ENCODE peak calls at places on chromosomes 7 and 10, in four cellular contexts. B is RWPE1, E is adrenal gland, Z is endothelial cell. D is an unnamed sample.
A peak's percentile ranks its signal among the peaks of the same experiment; 100 is the strongest.

GRCh38 chr10:118439824-118440223 is 97.7 kb upstream of the FAM204A start:
- DNase-seq in E (no peak), B (no peak), Z (no peak), D (no peak)

GRCh38 chr7:2560175-2560695 is 1.5 kb downstream of the IQCE start:
- DNase-seq in Z (no peak), B (peak; percentile 4), E (no peak), D (no peak)

GRCh38 chr7:92205987-92206386 is 27.0 kb upstream of the LRRD1 start:
- DNase-seq in B (no peak), Z (no peak), E (no peak), D (no peak)

GRCh38 chr7:38229386-38229785 is 44.0 kb downstream of the TARP start:
- DNase-seq in B (no peak), Z (no peak), E (no peak), D (no peak)

GRCh38 chr7:141646826-141647480 is 55.0 kb downstream of the DENND11 start:
- DNase-seq in B (no peak), Z (no peak), E (no peak), D (no peak)

GRCh38 chr10:113000876-113001598 is 51.0 kb downstream of the TCF7L2 start:
- DNase-seq in B (peak; percentile 82), Z (no peak), E (no peak), D (no peak)

GRCh38 chr7:2099036-2099957 is 133.4 kb downstream of the MAD1L1 start:
- DNase-seq in Z (no peak), B (no peak), E (no peak), D (no peak)

GRCh38 chr10:112847778-112848177 is 102.3 kb upstream of the TCF7L2 start:
- DNase-seq in E (no peak), Z (no peak), B (no peak), D (no peak)

GRCh38 chr7:2269468-2270460 is 27.7 kb downstream of the NUDT1 start:
- DNase-seq in B (no peak), E (no peak), Z (no peak), D (no peak)

GRCh38 chr7:92976931-92977330 is 140.6 kb upstream of the CDK6 start:
- DNase-seq in E (no peak), B (no peak), Z (no peak), D (no peak)

GRCh38 chr10:102758226-102758932 is 14.6 kb downstream of the WBP1L start:
- DNase-seq in Z (no peak), E (no peak), B (no peak), D (no peak)

GRCh38 chr10:100743626-100744135 is 1.7 kb upstream of the PAX2 start:
- DNase-seq in E (peak; percentile 46), B (peak; percentile 54), Z (no peak), D (no peak)

GRCh38 chr7:55549457-55549856 is 22.8 kb downstream of the VOPP1 start:
- DNase-seq in E (no peak), Z (no peak), B (no peak), D (no peak)

GRCh38 chr7:55548295-55548731 is 24.0 kb downstream of the VOPP1 start:
- DNase-seq in Z (no peak), E (no peak), B (no peak), D (no peak)

GRCh38 chr7:55550838-55551537 is 21.3 kb downstream of the VOPP1 start:
- DNase-seq in Z (no peak), B (no peak), E (no peak), D (no peak)

GRCh38 chr7:55552320-55553086 is 19.8 kb downstream of the VOPP1 start:
- DNase-seq in E (no peak), B (peak; percentile 89), Z (peak; percentile 21), D (no peak)

DNA sequence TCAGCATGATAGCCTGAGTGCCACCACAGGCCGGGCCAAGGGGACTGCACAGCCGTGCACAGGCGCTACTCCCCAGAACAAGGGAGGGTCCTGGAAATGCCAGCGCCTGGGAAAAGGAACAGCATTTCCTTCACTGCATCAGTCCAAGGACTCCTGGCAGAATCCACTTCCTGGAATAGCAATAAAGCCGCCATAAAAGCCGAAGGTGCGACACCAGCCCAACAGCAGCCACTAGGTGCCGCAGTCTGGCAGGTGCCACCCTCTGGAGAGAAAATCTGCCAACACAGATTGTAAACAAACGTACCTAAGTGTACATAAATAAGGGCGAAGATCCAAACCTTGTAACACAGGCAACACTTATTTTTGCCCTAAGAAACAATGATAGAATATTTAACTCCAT is 22.3 kb downstream of the VOPP1 start:
- DNase-seq in E (no peak), Z (no peak), B (no peak), D (no peak)
- TF ChIP-seq CTCF in E (no peak), Z (no peak), B (no peak), D (no peak)

GRCh38 chr7:26284995-26285632 is 6.5 kb upstream of the SNX10 start:
- DNase-seq in B (peak; percentile 29), Z (no peak), E (no peak), D (no peak)
- TF ChIP-seq CTCF in B (no peak), Z (no peak), E (no peak), D (peak; percentile 12)

GRCh38 chr10:55400075-55400474 is 599.0 kb upstream of the PCDH15 start:
- DNase-seq in B (no peak), E (no peak), Z (no peak), D (no peak)

GRCh38 chr10:55398463-55398862 is 597.4 kb upstream of the PCDH15 start:
- DNase-seq in B (no peak), Z (no peak), E (no peak), D (no peak)

GRCh38 chr10:55397777-55398176 is 596.7 kb upstream of the PCDH15 start:
- DNase-seq in B (no peak), E (no peak), Z (no peak), D (no peak)
- TF ChIP-seq CTCF in B (no peak), E (no peak), Z (no peak), D (no peak)

GRCh38 chr7:40213291-40213690 is 78.5 kb downstream of the SUGCT start:
- DNase-seq in E (no peak), B (no peak), Z (no peak), D (no peak)
- TF ChIP-seq CTCF in E (no peak), B (no peak), Z (no peak), D (no peak)

DNA sequence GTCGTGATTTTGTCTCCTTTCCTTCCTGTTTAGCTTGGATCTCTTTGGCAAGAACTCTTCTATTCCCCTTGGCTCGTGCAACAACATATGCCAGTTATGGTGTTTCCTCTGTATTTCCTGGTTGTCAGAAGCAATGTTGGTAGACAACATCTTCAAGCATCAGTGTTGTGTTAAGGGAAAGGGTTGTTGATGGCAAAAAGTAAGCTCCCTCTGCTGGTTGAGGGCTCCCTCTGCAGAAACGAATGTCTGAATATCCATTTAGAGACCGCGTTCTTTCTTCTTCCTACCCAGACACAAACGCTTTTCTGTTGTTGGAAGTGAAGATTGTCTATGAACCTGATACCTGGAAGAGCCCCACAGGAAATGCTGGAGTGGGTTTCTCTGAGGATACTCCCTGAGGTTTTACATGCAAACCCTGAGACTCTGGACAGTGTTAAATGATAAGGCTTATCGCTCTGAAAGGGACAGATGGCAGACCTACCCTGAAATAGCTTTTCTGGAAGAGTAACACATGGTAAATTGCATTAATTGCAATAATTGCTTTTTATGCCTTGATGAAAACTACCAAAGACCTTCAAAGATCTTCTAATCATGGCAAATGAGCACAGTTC is 23.6 kb upstream of the C1QL3 start:
- DNase-seq in B (peak; percentile 29), Z (no peak), E (no peak), D (no peak)
- TF ChIP-seq CTCF in B (peak; percentile 43), Z (peak; percentile 61), E (peak; percentile 61), D (peak; percentile 34)

GRCh38 chr7:108972009-108972408 is 402.3 kb downstream of the DNAJB9 start:
- DNase-seq in Z (no peak), B (no peak), E (peak; percentile 19), D (no peak)

GRCh38 chr7:108973075-108973474 is 403.4 kb downstream of the DNAJB9 start:
- DNase-seq in B (no peak), E (no peak), Z (peak; percentile 11), D (no peak)
- TF ChIP-seq CTCF in B (no peak), E (no peak), Z (no peak), D (no peak)

GRCh38 chr7:128343554-128344430 is at the start of gene RBM28:
- DNase-seq in Z (peak; percentile 78), E (peak; percentile 84), B (peak; percentile 93), D (peak; percentile 74)
- TF ChIP-seq CTCF in Z (no peak), E (no peak), B (no peak), D (no peak)